ENCODE peak calls at places on chromosomes 7 and 10, in nine cellular contexts. Y, F, H, C, D, L, G, X and E are unnamed samples.

GRCh38 chr10:91389636-91390512 is 20.3 kb upstream of the HECTD2 start:
- DNase-seq in G (peak), X (no peak), L (no peak), H (peak), Y (no peak), C (peak), F (no peak), D (no peak), E (no peak)

GRCh38 chr7:44103941-44104879 is at the start of gene AEBP1:
- DNase-seq in G (peak), H (no peak), F (no peak), D (no peak), X (no peak), L (peak), C (no peak), Y (no peak), E (no peak)

GRCh38 chr10:103374263-103374662 is 6.5 kb downstream of the TAF5 start:
- DNase-seq in D (no peak), C (peak), Y (no peak), X (no peak), H (no peak), F (no peak), G (no peak), L (no peak), E (no peak)

GRCh38 chr7:1678571-1679325 is 8.7 kb downstream of the ELFN1 start:
- DNase-seq in F (no peak), C (no peak), Y (no peak), D (no peak), H (no peak), G (no peak), X (no peak), L (no peak), E (no peak)

GRCh38 chr10:3778708-3779108 is 6.3 kb downstream of the KLF6 start:
- DNase-seq in H (no peak), L (no peak), X (no peak), Y (no peak), D (no peak), G (no peak), F (no peak), C (peak), E (no peak)

GRCh38 chr10:92834331-92834730 is 14.0 kb upstream of the EXOC6 start:
- DNase-seq in L (no peak), Y (no peak), D (no peak), H (no peak), X (no peak), F (no peak), G (no peak), C (no peak), E (no peak)

GRCh38 chr10:26486985-26487850 is 49.1 kb downstream of the APBB1IP start:
- DNase-seq in L (peak), H (peak), X (peak), D (no peak), F (peak), Y (no peak), G (no peak), C (no peak), E (no peak)

GRCh38 chr7:26865094-26865388 is 651 bp upstream of the SKAP2 start:
- DNase-seq in D (no peak), X (no peak), C (no peak), Y (peak), H (no peak), L (peak), G (peak), F (no peak), E (no peak)

GRCh38 chr10:28730031-28730778 is 52.9 kb downstream of the BAMBI start:
- DNase-seq in F (no peak), Y (no peak), H (no peak), G (no peak), C (no peak), L (no peak), D (no peak), X (no peak), E (no peak)

GRCh38 chr10:114239994-114240345 is 916 bp downstream of the VWA2 start:
- DNase-seq in H (no peak), G (peak), L (no peak), C (no peak), D (no peak), Y (no peak), X (no peak), F (no peak), E (no peak)
- H3K4me3 ChIP-seq in H (peak), G (peak), L (no peak), C (peak), D (peak), Y (peak), X (no peak), F (no peak), E (peak)

GRCh38 chr10:112583236-112583919 is 136.4 kb downstream of the VTI1A start:
- DNase-seq in D (no peak), X (no peak), F (no peak), H (no peak), C (no peak), L (no peak), Y (no peak), G (peak), E (no peak)

GRCh38 chr10:112584276-112584675 is 137.3 kb downstream of the VTI1A start:
- DNase-seq in Y (no peak), D (no peak), H (no peak), G (no peak), L (no peak), C (no peak), F (no peak), X (no peak), E (no peak)

GRCh38 chr10:112585960-112586359 is 138.9 kb downstream of the VTI1A start:
- DNase-seq in X (no peak), H (no peak), L (no peak), Y (no peak), F (no peak), D (no peak), C (no peak), G (no peak), E (no peak)

GRCh38 chr10:112587709-112588108 is 140.7 kb downstream of the VTI1A start:
- DNase-seq in D (no peak), X (no peak), H (no peak), G (no peak), C (no peak), Y (no peak), F (no peak), L (no peak), E (no peak)

DNA sequence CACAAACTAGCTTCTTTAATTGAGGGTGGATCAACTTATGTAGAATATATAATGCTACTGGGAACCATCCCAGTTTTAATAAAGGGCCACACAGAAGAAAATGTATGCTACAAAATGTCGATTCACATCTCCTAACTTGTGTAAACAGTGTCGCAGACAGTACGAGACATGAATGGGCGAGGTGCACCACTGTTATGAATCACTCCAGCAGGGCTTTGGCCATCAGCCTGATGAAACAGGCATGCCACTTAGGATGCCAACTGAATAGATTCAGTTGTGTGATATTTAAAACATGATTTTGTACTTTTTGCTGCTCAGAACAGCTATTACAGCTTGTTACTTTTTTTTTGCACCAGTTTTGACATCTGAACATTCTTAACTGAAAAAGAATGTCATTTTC is 138.0 kb downstream of the VTI1A start:
- DNase-seq in D (no peak), X (no peak), F (no peak), L (no peak), H (no peak), Y (no peak), C (no peak), G (no peak), E (no peak)
- H3K4me3 ChIP-seq in D (no peak), X (no peak), F (no peak), L (no peak), H (no peak), Y (no peak), C (no peak), G (no peak), E (no peak)

GRCh38 chr10:29798876-29799690 is 164.3 kb upstream of the SVIL start:
- DNase-seq in G (no peak), Y (no peak), C (no peak), F (no peak), H (no peak), X (no peak), L (no peak), D (no peak), E (no peak)

GRCh38 chr10:29795856-29796255 is 161.1 kb upstream of the SVIL start:
- DNase-seq in D (no peak), X (no peak), G (no peak), H (peak), L (no peak), C (no peak), F (no peak), Y (no peak), E (no peak)

GRCh38 chr10:29797616-29798015 is 162.8 kb upstream of the SVIL start:
- DNase-seq in G (no peak), L (no peak), D (no peak), C (no peak), X (no peak), Y (no peak), F (no peak), H (no peak), E (no peak)

GRCh38 chr10:29791773-29792172 is 157.0 kb upstream of the SVIL start:
- DNase-seq in L (no peak), Y (no peak), G (no peak), H (no peak), X (no peak), F (no peak), D (no peak), C (no peak), E (peak)

DNA sequence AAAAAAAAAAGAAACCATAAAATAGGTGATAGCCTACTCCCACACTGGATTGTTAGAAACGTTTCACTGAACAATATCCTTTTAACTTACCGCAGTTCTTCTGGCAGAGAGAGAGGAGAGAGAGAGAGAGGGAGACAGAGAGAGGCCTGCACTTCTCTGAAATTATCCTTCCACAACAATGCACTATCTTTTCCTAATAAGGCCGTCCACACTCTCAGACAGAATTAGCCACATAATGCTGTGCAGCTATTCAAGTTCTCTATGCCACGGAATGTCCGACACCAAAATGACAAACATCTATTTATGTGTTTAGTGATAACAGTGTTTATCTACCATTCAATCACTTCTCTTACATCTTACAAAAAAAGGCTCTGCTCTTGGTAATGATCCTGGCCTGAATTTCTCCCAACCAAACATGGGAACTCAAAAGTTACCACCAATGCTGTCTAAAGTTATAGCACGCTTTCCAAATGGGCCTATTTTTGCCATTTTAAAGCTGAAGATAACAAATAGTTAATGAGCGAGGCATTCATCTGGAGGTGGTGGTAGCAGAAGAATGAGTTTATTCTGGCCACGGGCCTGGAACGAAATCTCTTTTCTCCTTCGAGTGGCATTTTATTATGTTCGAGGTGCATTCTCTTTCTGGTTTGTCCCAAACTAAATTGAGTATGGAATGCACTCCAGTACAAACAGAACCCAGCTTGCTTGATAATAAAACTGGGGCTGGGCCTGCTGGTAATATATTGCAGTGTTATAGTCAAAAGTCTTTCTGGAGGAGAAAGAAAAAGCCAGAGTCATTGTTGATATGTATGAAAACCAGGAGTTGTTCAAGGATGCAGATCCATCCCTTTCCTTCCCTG is 160.2 kb upstream of the SVIL start:
- DNase-seq in C (no peak), X (no peak), G (no peak), L (no peak), Y (no peak), H (no peak), F (no peak), D (no peak), E (no peak)
- H3K4me3 ChIP-seq in C (no peak), X (no peak), G (no peak), L (no peak), Y (no peak), H (no peak), F (no peak), D (no peak), E (no peak)

GRCh38 chr7:157007470-157008066 is 2.9 kb downstream of the MNX1 start:
- DNase-seq in X (no peak), L (no peak), D (no peak), Y (no peak), H (peak), C (peak), G (peak), F (no peak), E (no peak)
- H3K4me3 ChIP-seq in X (no peak), L (no peak), D (no peak), Y (no peak), H (peak), C (peak), G (no peak), F (no peak), E (no peak)

GRCh38 chr7:158816271-158816670 is 13.0 kb downstream of the ESYT2 start:
- DNase-seq in Y (no peak), C (no peak), G (no peak), F (no peak), L (no peak), X (no peak), H (no peak), D (no peak), E (no peak)

GRCh38 chr7:158815471-158816128 is 13.7 kb downstream of the ESYT2 start:
- DNase-seq in Y (no peak), D (no peak), L (no peak), H (no peak), C (no peak), F (no peak), X (no peak), G (no peak), E (no peak)

GRCh38 chr7:158815046-158815445 is 14.3 kb downstream of the ESYT2 start:
- DNase-seq in G (peak), L (no peak), C (no peak), X (peak), D (no peak), H (no peak), Y (no peak), F (no peak), E (no peak)

GRCh38 chr7:158818325-158819213 is 10.7 kb downstream of the ESYT2 start:
- DNase-seq in G (peak), H (peak), L (peak), X (peak), D (peak), Y (peak), F (peak), C (peak), E (no peak)

GRCh38 chr7:158816995-158817394 is 12.3 kb downstream of the ESYT2 start:
- DNase-seq in C (peak), H (peak), Y (peak), X (no peak), F (no peak), L (no peak), G (no peak), D (peak), E (no peak)
- H3K4me3 ChIP-seq in C (no peak), H (no peak), Y (no peak), X (no peak), F (no peak), L (no peak), G (no peak), D (no peak), E (no peak)

GRCh38 chr7:108417926-108418325 is 38.3 kb downstream of the NRCAM start:
- DNase-seq in Y (no peak), D (no peak), L (no peak), H (no peak), F (no peak), G (no peak), C (no peak), X (no peak), E (no peak)

GRCh38 chr7:108415821-108416536 is 40.3 kb downstream of the NRCAM start:
- DNase-seq in H (no peak), Y (no peak), X (peak), G (peak), L (peak), C (no peak), D (no peak), F (peak), E (no peak)

GRCh38 chr7:108418941-108419340 is 37.3 kb downstream of the NRCAM start:
- DNase-seq in L (no peak), D (no peak), G (no peak), X (no peak), H (no peak), Y (no peak), C (no peak), F (no peak), E (no peak)

GRCh38 chr7:108419961-108420360 is 36.3 kb downstream of the NRCAM start:
- DNase-seq in Y (no peak), C (no peak), H (no peak), L (no peak), F (no peak), D (no peak), X (no peak), G (no peak), E (no peak)

DNA sequence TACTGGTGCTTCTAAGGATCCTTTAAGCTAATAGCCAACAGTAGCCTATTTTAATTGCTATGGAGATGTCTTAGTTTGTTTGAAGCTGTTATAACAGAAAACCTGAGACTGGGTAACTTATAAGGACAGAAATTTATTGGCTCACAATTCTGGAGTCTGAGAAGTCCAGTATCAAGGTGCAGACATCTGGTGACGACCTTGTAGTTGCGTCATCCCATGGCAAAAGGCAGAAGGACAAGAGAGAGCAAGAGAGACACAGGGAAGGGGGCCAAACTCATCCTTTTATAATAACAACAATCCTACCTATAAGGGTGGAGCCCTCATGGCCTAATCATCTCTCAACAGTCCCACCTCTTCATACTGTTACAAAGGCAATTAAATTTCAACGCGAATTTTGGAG is 39.1 kb downstream of the NRCAM start:
- DNase-seq in D (no peak), H (no peak), Y (no peak), C (no peak), L (no peak), X (no peak), G (no peak), F (no peak), E (no peak)
- H3K4me3 ChIP-seq in D (no peak), H (no peak), Y (no peak), C (no peak), L (no peak), X (no peak), G (no peak), F (no peak), E (no peak)